ENCODE peak calls at places on chromosomes 6 and 20, in six cellular contexts. Q is IMR-90, E is lower lobe of right lung, X is mammary epithelial cell, Y is right atrium auricular region, I is RWPE1. N is an unnamed sample.

GRCh38 chr6:23154159-23154558 is 584.8 kb downstream of the HDGFL1 start:
- DNase-seq in Q (no peak), E (no peak), X (no peak), Y (no peak), I (no peak), N (no peak)

GRCh38 chr6:158389188-158389919 is 77.1 kb downstream of the TULP4 start:
- DNase-seq in Q (no peak), E (no peak), X (no peak), Y (no peak), I (no peak), N (no peak)

GRCh38 chr20:46640536-46641311 is 10.5 kb downstream of the SLC13A3 start:
- DNase-seq in Q (no peak), E (no peak), X (no peak), Y (no peak), I (no peak), N (no peak)

GRCh38 chr20:41453006-41453950 is 86.7 kb upstream of the EMILIN3 start:
- DNase-seq in Q (no peak), E (no peak), X (no peak), Y (no peak), I (no peak), N (no peak)

GRCh38 chr6:106735136-106735535 is 105.8 kb downstream of the QRSL1 start:
- DNase-seq in Q (no peak), E (no peak), X (no peak), Y (no peak), I (no peak), N (no peak)

GRCh38 chr6:143592335-143592734 is 80.8 kb upstream of the FUCA2 start:
- DNase-seq in Q (no peak), E (no peak), X (no peak), Y (no peak), I (peak), N (no peak)

GRCh38 chr6:125781307-125781868 is 9.4 kb upstream of the NCOA7 start:
- DNase-seq in Q (peak), E (no peak), X (no peak), Y (no peak), I (no peak), N (no peak)

GRCh38 chr6:16433338-16433737 is 195.0 kb downstream of the GMPR start:
- DNase-seq in Q (no peak), E (no peak), X (no peak), Y (no peak), I (no peak), N (no peak)

GRCh38 chr6:111950661-111951426 is 77.6 kb upstream of the FYN start:
- DNase-seq in Q (peak), E (no peak), X (no peak), Y (no peak), I (no peak), N (no peak)

DNA sequence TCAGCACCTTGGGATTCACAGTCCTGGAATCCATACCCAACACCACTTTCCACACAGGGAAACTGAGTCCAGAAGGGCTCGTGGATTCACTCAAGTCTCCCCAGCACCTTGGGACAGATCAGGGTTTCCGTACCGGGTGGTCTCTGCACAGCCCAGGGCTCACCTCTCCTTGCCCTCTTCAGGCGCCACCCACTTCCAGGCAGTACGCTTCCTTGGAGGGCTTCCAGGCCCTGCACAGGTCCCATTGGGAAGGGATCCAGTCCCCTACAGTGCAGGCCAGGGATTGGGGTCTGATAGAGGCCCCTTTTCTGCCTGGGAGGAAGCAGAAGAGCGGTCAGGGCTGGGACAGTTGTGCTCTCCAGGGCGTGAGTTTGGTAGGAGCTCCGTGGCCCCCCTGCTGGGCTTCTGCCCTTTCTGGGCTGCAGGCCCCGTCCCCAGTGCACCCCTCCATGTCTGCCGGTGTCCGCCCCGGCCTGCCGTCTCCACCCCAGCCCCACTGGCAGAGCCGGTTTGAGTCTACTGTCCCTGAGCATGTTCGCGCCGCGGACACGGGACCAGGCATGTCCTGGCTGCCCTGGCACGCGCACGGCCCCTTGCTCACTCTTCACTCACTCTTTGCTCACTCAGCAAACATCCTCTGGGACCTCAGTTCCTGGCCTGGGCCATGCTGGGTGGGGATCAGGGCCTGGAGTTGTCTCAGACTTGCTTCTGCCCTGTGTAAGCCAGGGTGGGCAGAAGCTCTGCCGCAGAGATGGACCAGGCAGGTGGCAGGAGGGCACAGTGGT is 12.6 kb downstream of the SRC start:
- DNase-seq in Q (no peak), E (no peak), X (peak), Y (no peak), I (peak), N (no peak)
- H3K27ac ChIP-seq in Q (no peak), E (no peak), X (peak), Y (no peak), I (peak), N (no peak)

DNA sequence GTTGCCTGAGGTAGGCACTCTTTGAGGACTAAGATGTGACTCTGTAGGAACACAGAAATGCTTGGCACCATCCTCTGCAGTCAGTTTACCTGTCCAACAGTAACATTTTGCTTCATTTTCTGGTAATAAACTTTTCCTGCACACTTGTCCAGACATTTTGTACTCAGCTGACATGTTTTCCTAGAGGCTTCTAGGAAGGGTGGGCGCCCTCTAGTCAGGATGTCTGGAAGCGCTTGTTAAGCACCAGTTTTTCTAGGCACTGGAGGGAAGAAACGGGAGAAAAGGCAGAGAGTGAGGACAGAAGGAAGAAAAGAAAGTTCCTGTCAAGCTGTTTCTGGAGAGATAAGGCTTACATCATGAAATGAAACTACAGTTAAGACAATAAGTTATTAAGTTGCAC is 42.5 kb upstream of the TNFRSF21 start:
- DNase-seq in Q (no peak), E (no peak), X (no peak), Y (no peak), I (no peak), N (no peak)
- TF ChIP-seq CTCF in Q (peak), E (no peak), X (no peak), Y (no peak), I (no peak), N (no peak)

DNA sequence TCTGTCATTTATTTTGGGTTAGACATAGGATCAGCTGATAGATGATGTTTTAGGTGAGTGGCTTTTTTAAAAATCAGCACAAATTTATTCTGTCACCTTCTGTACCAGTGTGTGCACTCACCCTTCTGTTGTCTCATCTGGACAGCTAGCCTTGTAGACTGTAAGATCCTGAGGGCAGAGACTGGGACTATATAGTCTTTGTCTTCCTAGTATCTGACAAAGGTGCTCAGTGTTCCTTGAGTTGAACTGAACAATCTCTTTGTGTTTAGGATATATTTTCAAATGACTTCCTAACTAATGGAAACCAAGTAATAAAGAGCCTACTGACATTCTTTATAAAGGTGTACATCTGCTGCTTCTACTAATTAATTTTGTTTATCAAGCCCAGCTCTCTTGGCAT is 3.0 kb downstream of the DCBLD1 start:
- DNase-seq in Q (no peak), E (no peak), X (no peak), Y (no peak), I (no peak), N (no peak)
- H3K27ac ChIP-seq in Q (no peak), E (no peak), X (no peak), Y (no peak), I (no peak), N (peak)

DNA sequence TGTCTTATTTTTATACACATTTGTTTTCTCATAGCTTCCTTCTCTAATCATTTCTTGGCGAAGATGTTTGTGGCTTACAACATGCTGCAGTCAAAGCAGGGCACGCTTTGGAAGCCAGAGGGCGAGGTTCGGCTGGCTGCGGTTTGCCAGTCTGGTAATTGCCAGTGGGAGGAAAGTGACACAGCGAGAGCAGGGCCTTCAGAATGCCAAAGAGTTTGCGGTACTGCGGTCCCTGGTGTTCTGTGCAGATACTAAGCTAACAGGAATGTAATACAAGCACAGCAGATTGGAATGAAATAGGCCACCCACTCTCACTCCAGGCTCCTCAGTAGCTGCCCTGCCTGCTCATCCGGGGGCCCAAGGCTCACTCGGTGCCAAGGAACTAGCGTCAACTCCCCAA is 58.7 kb upstream of the TGM3 start:
- DNase-seq in Q (peak), E (no peak), X (peak), Y (peak), I (peak), N (no peak)
- TF ChIP-seq CTCF in Q (peak), E (no peak), X (peak), Y (no peak), I (peak), N (no peak)

DNA sequence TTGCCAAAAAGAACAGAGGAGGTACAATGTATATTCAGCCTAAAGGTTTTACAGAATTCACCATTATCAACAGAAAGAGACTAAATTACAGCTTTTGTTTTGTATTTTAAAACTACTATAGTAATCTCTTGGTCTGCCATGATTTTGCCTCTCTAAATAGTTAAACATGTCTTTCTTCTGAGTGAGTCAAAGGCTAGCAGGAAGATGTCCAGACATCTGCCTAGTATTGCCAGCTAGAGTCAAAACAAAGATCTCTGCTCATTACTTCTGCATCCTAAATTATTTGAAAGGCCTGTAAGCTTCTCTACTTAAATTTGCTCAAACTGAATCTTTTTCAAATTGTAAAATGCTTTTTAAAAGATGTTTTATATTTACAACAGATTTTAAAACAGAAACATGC is 8.8 kb downstream of the ASF1A start:
- DNase-seq in Q (peak), E (no peak), X (peak), Y (no peak), I (no peak), N (no peak)
- H3K27ac ChIP-seq in Q (no peak), E (no peak), X (peak), Y (no peak), I (no peak), N (no peak)